ENCODE peak calls at places on chromosomes 5 and 9, in nine cellular contexts. Q, J, V, C, Z, H, D, T and X are unnamed samples.
A peak's percentile ranks its signal among the peaks of the same experiment; 100 is the strongest.

GRCh38 chr5:108715408-108715807 is 32.3 kb upstream of the FER start:
- DNase-seq in Q (no peak), J (no peak), V (no peak), C (no peak), Z (no peak), H (no peak), D (no peak), T (no peak), X (no peak)

GRCh38 chr5:30380228-30380627 is 813.3 kb upstream of the CDH6 start:
- DNase-seq in Q (no peak), J (no peak), V (no peak), C (no peak), Z (no peak), H (no peak), D (no peak), T (no peak), X (no peak)

GRCh38 chr5:172266071-172266675 is 17.4 kb downstream of the UBTD2 start:
- DNase-seq in Q (peak; percentile 29), J (no peak), V (no peak), C (peak; percentile 69), Z (no peak), H (no peak), D (no peak), T (no peak), X (no peak)

GRCh38 chr9:38724749-38725148 is 4.8 kb upstream of the FAM240B start:
- DNase-seq in Q (no peak), J (no peak), V (no peak), C (no peak), Z (no peak), H (no peak), D (no peak), T (no peak), X (no peak)

GRCh38 chr9:2817987-2818386 is 25.9 kb downstream of the PUM3 start:
- DNase-seq in Q (peak; percentile 45), J (no peak), V (no peak), C (no peak), Z (no peak), H (peak; percentile 96), D (peak; percentile 92), T (peak; percentile 14), X (no peak)

GRCh38 chr5:60210810-60211209 is 317.3 kb upstream of the PDE4D start:
- DNase-seq in Q (no peak), J (no peak), V (no peak), C (no peak), Z (no peak), H (no peak), D (no peak), T (no peak), X (no peak)

GRCh38 chr5:90472783-90473182 is 1.8 kb downstream of the MBLAC2 start:
- DNase-seq in Q (no peak), J (no peak), V (no peak), C (no peak), Z (no peak), H (no peak), D (no peak), T (no peak), X (no peak)

GRCh38 chr9:5838884-5839571 is 6.1 kb upstream of the ERMP1 start:
- DNase-seq in Q (peak; percentile 88), J (no peak), V (peak; percentile 92), C (peak; percentile 87), Z (no peak), H (peak; percentile 37), D (peak; percentile 39), T (peak; percentile 84), X (no peak)

GRCh38 chr5:126519637-126520592 is 75.1 kb downstream of the ALDH7A1 start:
- DNase-seq in Q (no peak), J (no peak), V (no peak), C (peak; percentile 37), Z (no peak), H (peak; percentile 63), D (peak; percentile 56), T (peak; percentile 18), X (no peak)

GRCh38 chr5:134577796-134578577 is 52.5 kb downstream of the JADE2 start:
- DNase-seq in Q (peak; percentile 54), J (no peak), V (peak; percentile 79), C (peak; percentile 48), Z (no peak), H (peak; percentile 83), D (peak; percentile 84), T (peak; percentile 91), X (no peak)

GRCh38 chr5:130520211-130520610 is 615.9 kb downstream of the CHSY3 start:
- DNase-seq in Q (peak; percentile 86), J (no peak), V (no peak), C (peak; percentile 88), Z (no peak), H (peak; percentile 14), D (peak; percentile 32), T (no peak), X (no peak)
- H3K4me3 ChIP-seq in Q (no peak overlapping the region), J (no peak overlapping the region), V (no peak overlapping the region), C (no peak overlapping the region), Z (no peak overlapping the region), H (no peak overlapping the region), D (no peak overlapping the region), T (no peak overlapping the region), X (no peak overlapping the region)

GRCh38 chr5:88141695-88141979 is 127.0 kb downstream of the TMEM161B start:
- DNase-seq in Q (no peak), J (no peak), V (no peak), C (no peak), Z (no peak), H (no peak), D (no peak), T (no peak), X (no peak)
- H3K4me3 ChIP-seq in Q (peak overlapping the region; percentile 21), J (peak overlapping the region; percentile 75), V (peak overlapping the region; percentile 44), C (peak overlapping the region; percentile 47), Z (no peak overlapping the region), H (no peak overlapping the region), D (peak overlapping the region; percentile 11), T (peak overlapping the region; percentile 11), X (peak overlapping the region; percentile 40)

DNA sequence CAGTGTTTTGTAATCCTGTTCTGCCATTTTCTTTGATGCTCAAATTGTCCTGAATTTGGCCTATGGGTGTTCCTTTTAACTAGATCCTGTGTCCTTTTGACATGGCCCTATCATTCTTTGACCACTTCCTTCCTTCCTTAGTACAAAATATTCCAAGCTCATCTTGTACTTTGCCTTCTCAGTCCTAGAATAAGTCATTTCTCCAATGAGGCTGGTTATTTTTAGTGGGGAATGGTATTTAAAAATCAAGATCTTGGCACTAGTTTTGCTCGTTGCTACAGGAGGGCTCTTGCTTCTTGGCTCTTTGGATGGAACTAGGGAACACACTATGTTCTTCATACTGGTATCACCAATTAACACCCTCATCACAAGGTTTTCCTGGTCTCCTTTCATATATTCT is 108.1 kb downstream of the UNC13B start:
- DNase-seq in Q (no peak), J (no peak), V (no peak), C (no peak), Z (no peak), H (peak; percentile 30), D (no peak), T (no peak), X (no peak)
- H3K4me3 ChIP-seq in Q (no peak overlapping the region), J (no peak overlapping the region), V (no peak overlapping the region), C (no peak overlapping the region), Z (no peak overlapping the region), H (no peak overlapping the region), D (no peak overlapping the region), T (no peak overlapping the region), X (no peak overlapping the region)

GRCh38 chr5:141245250-141245717 is at the start of gene PCDHB15:
- DNase-seq in Q (no peak), J (no peak), V (no peak), C (peak; percentile 8), Z (no peak), H (peak; percentile 4), D (peak; percentile 2), T (no peak), X (no peak)
- H3K4me3 ChIP-seq in Q (no peak within 1 kb of the TSS), J (peak within 1 kb of the TSS; percentile 55), V (no peak within 1 kb of the TSS), C (no peak within 1 kb of the TSS), Z (peak within 1 kb of the TSS; percentile 5), H (no peak within 1 kb of the TSS), D (peak within 1 kb of the TSS; percentile 44), T (no peak within 1 kb of the TSS), X (peak within 1 kb of the TSS; percentile 15)

GRCh38 chr5:141095263-141095641 is 837 bp downstream of the PCDHB2 start:
- DNase-seq in Q (no peak), J (no peak), V (no peak), C (no peak), Z (no peak), H (no peak), D (no peak), T (peak; percentile 5), X (no peak)
- H3K4me3 ChIP-seq in Q (no peak overlapping the region), J (peak overlapping the region; percentile 62), V (no peak overlapping the region), C (peak overlapping the region; percentile 58), Z (no peak overlapping the region), H (no peak overlapping the region), D (peak overlapping the region; percentile 47), T (peak overlapping the region; percentile 62), X (peak overlapping the region; percentile 27)

DNA sequence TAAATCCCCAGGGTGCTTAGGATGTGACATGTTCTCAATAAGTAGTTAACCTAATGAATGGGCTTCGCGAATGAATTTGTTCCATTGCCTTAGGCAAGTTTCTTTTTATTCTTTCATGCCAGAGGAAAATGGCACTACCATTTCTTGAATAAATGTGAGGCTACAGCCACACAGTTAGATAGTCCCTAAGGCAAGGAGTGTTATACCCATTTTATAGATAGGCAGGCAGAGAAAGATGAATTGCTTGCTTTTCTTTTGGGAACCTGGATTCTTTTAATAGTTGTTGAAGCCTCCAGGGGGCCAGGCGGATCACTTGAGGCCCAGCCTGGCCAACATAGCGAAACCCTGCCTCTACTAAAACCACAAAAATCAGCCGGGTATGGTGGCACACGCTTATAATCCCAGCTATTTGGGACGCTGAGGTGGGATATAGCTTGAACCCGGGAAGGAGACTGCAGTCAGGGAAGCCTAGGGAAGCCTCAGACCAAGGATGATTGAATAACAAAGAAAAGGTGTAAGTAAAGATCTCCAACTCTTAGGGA is 943 bp downstream of the NOP16 start:
- DNase-seq in Q (no peak), J (no peak), V (no peak), C (no peak), Z (no peak), H (no peak), D (no peak), T (no peak), X (no peak)
- H3K4me3 ChIP-seq in Q (peak overlapping the region; percentile 93), J (peak overlapping the region; percentile 95), V (peak overlapping the region; percentile 78), C (peak overlapping the region; percentile 79), Z (peak overlapping the region; percentile 91), H (peak overlapping the region; percentile 95), D (peak overlapping the region; percentile 62), T (peak overlapping the region; percentile 45), X (peak overlapping the region; percentile 83)